ENCODE peak calls at places on chromosome 22, in six cellular contexts. K, D, V, H, I and B are unnamed samples.

GRCh38 chr22:28882545-28882877 is 861 bp upstream of the ZNRF3 start:
- DNase-seq in K (peak), D (no peak), V (no peak), H (no peak), I (no peak), B (no peak)

GRCh38 chr22:24506802-24507438 is 11.8 kb downstream of the UPB1 start:
- DNase-seq in K (no peak), D (no peak), V (peak), H (no peak), I (no peak), B (no peak)

GRCh38 chr22:49601614-49602321 is 225.9 kb downstream of the BRD1 start:
- DNase-seq in K (no peak), D (no peak), V (no peak), H (no peak), I (no peak), B (no peak)

GRCh38 chr22:50502628-50503474 is 4.7 kb downstream of the LMF2 start:
- DNase-seq in K (no peak), D (no peak), V (no peak), H (no peak), I (no peak), B (no peak)

GRCh38 chr22:22464541-22465054 is 43.9 kb downstream of the ZNF280B start:
- DNase-seq in K (no peak), D (no peak), V (no peak), H (no peak), I (no peak), B (no peak)

GRCh38 chr22:26066534-26066933 is 102.7 kb upstream of the SEZ6L start:
- DNase-seq in K (peak), D (no peak), V (no peak), H (no peak), I (no peak), B (peak)

GRCh38 chr22:24758164-24758799 is 16.2 kb downstream of the PIWIL3 start:
- DNase-seq in K (peak), D (peak), V (peak), H (peak), I (no peak), B (peak)

GRCh38 chr22:44263547-44263946 is 49.2 kb downstream of the SHISAL1 start:
- DNase-seq in K (no peak), D (no peak), V (no peak), H (no peak), I (no peak), B (no peak)

GRCh38 chr22:49403102-49403501 is 424.6 kb downstream of the BRD1 start:
- DNase-seq in K (no peak), D (no peak), V (no peak), H (no peak), I (no peak), B (no peak)

GRCh38 chr22:44811141-44811540 is 58.8 kb downstream of the ARHGAP8 start:
- DNase-seq in K (no peak), D (no peak), V (no peak), H (peak), I (no peak), B (no peak)

GRCh38 chr22:47713880-47714452 is 951.5 kb downstream of the TBC1D22A start:
- DNase-seq in K (no peak), D (no peak), V (no peak), H (no peak), I (no peak), B (no peak)

GRCh38 chr22:19396934-19397728 is 34.4 kb downstream of the HIRA start:
- DNase-seq in K (no peak), D (no peak), V (no peak), H (no peak), I (no peak), B (no peak)

GRCh38 chr22:29195118-29195963 is 10.4 kb upstream of the EMID1 start:
- DNase-seq in K (no peak), D (no peak), V (no peak), H (no peak), I (no peak), B (no peak)

GRCh38 chr22:29343313-29343805 is 27.9 kb upstream of the RASL10A start:
- DNase-seq in K (no peak), D (no peak), V (no peak), H (peak), I (no peak), B (peak)

GRCh38 chr22:16609548-16610261 is 17.1 kb upstream of the CCT8L2 start:
- DNase-seq in K (no peak), D (no peak), V (no peak), H (no peak), I (no peak), B (no peak)

GRCh38 chr22:49657275-49657973 is 170.2 kb downstream of the BRD1 start:
- DNase-seq in K (peak), D (no peak), V (peak), H (peak), I (peak), B (no peak)

GRCh38 chr22:46025225-46025972 is 48.4 kb upstream of the WNT7B start:
- DNase-seq in K (no peak), D (no peak), V (no peak), H (peak), I (no peak), B (no peak)
- TF ChIP-seq CTCF in K (no peak), D (no peak), V (no peak), H (no peak), I (no peak), B (no peak)

GRCh38 chr22:36335621-36336020 is 52.1 kb downstream of the MYH9 start:
- DNase-seq in K (no peak), D (no peak), V (no peak), H (no peak), I (no peak), B (no peak)

GRCh38 chr22:36334838-36335603 is 52.7 kb downstream of the MYH9 start:
- DNase-seq in K (no peak), D (no peak), V (no peak), H (no peak), I (no peak), B (no peak)

GRCh38 chr22:36333632-36334031 is 54.1 kb downstream of the MYH9 start:
- DNase-seq in K (no peak), D (no peak), V (no peak), H (no peak), I (no peak), B (no peak)

GRCh38 chr22:36332623-36333331 is 55.0 kb downstream of the MYH9 start:
- DNase-seq in K (peak), D (no peak), V (peak), H (no peak), I (no peak), B (peak)

GRCh38 chr22:36334081-36334831 is 53.5 kb downstream of the MYH9 start:
- DNase-seq in K (peak), D (no peak), V (no peak), H (peak), I (no peak), B (no peak)
- TF ChIP-seq CTCF in K (no peak), D (no peak), V (peak), H (peak), I (no peak), B (no peak)

GRCh38 chr22:31872209-31872608 is 72.1 kb upstream of the YWHAH start:
- DNase-seq in K (peak), D (no peak), V (peak), H (no peak), I (no peak), B (no peak)
- TF ChIP-seq CTCF in K (no peak), D (no peak), V (peak), H (peak), I (no peak), B (no peak)

GRCh38 chr22:32378703-32379272 is 21.1 kb downstream of the RFPL3 start:
- DNase-seq in K (peak), D (no peak), V (peak), H (no peak), I (no peak), B (peak)
- TF ChIP-seq CTCF in K (peak), D (no peak), V (peak), H (peak), I (no peak), B (peak)

DNA sequence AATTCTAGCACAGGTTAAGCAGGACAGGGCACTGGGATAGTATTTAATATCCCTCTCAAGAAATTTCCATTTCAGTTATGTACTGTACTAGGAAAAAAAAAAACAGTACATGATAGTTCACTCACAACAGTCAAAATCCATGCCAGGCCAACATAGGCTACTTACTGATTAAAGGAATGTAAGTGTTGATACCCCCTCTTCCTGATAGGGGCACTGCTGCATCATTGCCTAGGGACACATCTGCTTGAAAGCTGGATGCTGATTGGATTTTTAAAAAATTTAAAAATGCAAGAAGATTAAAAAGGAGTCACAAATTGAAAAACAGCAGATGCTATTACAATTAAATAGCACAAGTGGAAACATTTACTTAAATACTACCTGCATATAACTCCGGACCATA is 43.4 kb downstream of the APOL5 start:
- DNase-seq in K (no peak), D (no peak), V (peak), H (no peak), I (no peak), B (no peak)
- TF ChIP-seq CTCF in K (no peak), D (no peak), V (no peak), H (peak), I (no peak), B (no peak)

GRCh38 chr22:27724181-27724580 is 77.4 kb downstream of the MN1 start:
- DNase-seq in K (no peak), D (no peak), V (no peak), H (no peak), I (no peak), B (no peak)

GRCh38 chr22:27724706-27725105 is 76.8 kb downstream of the MN1 start:
- DNase-seq in K (no peak), D (no peak), V (no peak), H (no peak), I (no peak), B (no peak)

GRCh38 chr22:27726726-27727449 is 74.7 kb downstream of the MN1 start:
- DNase-seq in K (no peak), D (peak), V (peak), H (peak), I (no peak), B (peak)

GRCh38 chr22:27727673-27728451 is 73.7 kb downstream of the MN1 start:
- DNase-seq in K (no peak), D (no peak), V (no peak), H (no peak), I (no peak), B (no peak)

DNA sequence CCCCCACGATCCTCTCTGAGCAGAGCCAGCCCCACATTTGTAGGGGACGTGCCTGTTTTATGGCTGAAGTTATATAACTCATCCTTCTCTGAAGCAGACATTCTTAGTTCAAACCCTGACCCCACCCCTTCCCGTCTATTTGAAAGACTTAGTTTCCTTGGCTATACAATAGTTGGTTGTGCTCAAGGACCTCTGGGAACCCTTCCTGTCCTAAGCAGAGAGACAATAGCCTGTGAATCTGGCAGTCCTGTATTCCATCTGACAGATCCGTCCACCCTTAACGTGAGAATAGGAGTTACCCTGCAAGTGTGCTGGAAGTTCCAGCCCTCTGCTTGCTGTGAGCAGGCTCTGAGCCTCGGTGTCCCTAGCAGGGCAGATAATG is 75.2 kb downstream of the MN1 start:
- DNase-seq in K (no peak), D (no peak), V (no peak), H (no peak), I (no peak), B (no peak)
- TF ChIP-seq CTCF in K (no peak), D (no peak), V (no peak), H (no peak), I (no peak), B (no peak)

GRCh38 chr22:42990131-42990838 is 24.7 kb downstream of the PACSIN2 start:
- DNase-seq in K (no peak), D (no peak), V (peak), H (no peak), I (no peak), B (no peak)
- TF ChIP-seq CTCF in K (no peak), D (no peak), V (peak), H (peak), I (no peak), B (no peak)

GRCh38 chr22:37281646-37282384 is 493 bp upstream of the CYTH4 start:
- DNase-seq in K (no peak), D (no peak), V (no peak), H (no peak), I (no peak), B (no peak)

GRCh38 chr22:37278261-37278660 is 4.0 kb upstream of the CYTH4 start:
- DNase-seq in K (no peak), D (no peak), V (no peak), H (no peak), I (no peak), B (no peak)

GRCh38 chr22:37281195-37281594 is 1.1 kb upstream of the CYTH4 start:
- DNase-seq in K (no peak), D (no peak), V (no peak), H (no peak), I (no peak), B (no peak)

GRCh38 chr22:37280718-37281117 is 1.6 kb upstream of the CYTH4 start:
- DNase-seq in K (no peak), D (no peak), V (no peak), H (no peak), I (no peak), B (no peak)

DNA sequence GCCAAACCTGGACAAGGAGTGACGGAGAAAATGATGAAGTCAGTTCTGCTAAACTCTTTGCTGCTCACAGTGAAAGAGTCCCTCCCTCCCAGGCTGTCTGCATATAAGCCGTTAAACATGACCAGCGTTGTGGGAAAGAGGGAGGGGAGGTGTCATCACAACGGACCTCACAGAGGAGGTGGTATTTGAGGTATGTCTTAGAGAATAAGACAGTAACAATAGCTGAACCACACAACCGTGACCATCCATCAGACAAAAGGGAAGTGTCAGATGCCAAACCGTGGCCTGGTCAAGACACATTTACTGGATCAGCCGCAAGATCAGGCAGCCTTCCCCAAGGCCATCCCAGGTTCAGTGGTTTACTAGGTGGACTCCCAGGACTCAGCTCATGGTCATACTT is 2.8 kb upstream of the CYTH4 start:
- DNase-seq in K (no peak), D (no peak), V (no peak), H (no peak), I (no peak), B (no peak)
- TF ChIP-seq CTCF in K (no peak), D (no peak), V (no peak), H (no peak), I (no peak), B (no peak)

GRCh38 chr22:39519681-39520053 is 695 bp upstream of the ATF4 start:
- DNase-seq in K (no peak), D (peak), V (no peak), H (peak), I (no peak), B (no peak)
- TF ChIP-seq CTCF in K (no peak), D (peak), V (no peak), H (peak), I (no peak), B (peak)